ENCODE peak calls at places on chromosomes 13 and 19, in seven cellular contexts. D is HepG2, L is HCT116, O is SK-N-SH, G is H1, W is K562, T is GM12878. Z is an unnamed sample.

GRCh38 chr13:32362574-32362973 is 47.3 kb downstream of the BRCA2 start:
- DNase-seq in D (no peak), L (no peak), O (no peak), G (no peak), W (no peak), T (no peak), Z (no peak)

GRCh38 chr19:18274303-18274775 is at the start of gene IQCN:
- DNase-seq in D (peak), L (no peak), O (no peak), G (no peak), W (no peak), T (no peak), Z (no peak)

GRCh38 chr19:16208064-16208759 is 10.5 kb downstream of the AP1M1 start:
- DNase-seq in D (no peak), L (no peak), O (no peak), G (no peak), W (no peak), T (no peak), Z (no peak)

GRCh38 chr13:50701469-50701868 is 142.0 kb downstream of the DLEU7 start:
- DNase-seq in D (no peak), L (no peak), O (no peak), G (no peak), W (no peak), T (no peak), Z (no peak)

GRCh38 chr19:55112781-55113569 is 4.5 kb downstream of the PPP1R12C start:
- DNase-seq in D (no peak), L (no peak), O (peak), G (no peak), W (no peak), T (no peak), Z (no peak)

GRCh38 chr19:12913011-12913561 is 6.0 kb downstream of the SYCE2 start:
- DNase-seq in D (peak), L (no peak), O (peak), G (peak), W (peak), T (no peak), Z (peak)

GRCh38 chr13:112842343-112842856 is 126.6 kb upstream of the MCF2L start:
- DNase-seq in D (no peak), L (no peak), O (no peak), G (no peak), W (no peak), T (no peak), Z (no peak)

GRCh38 chr13:66940113-66940512 is 290.0 kb downstream of the PCDH9 start:
- DNase-seq in D (no peak), L (no peak), O (no peak), G (no peak), W (no peak), T (no peak), Z (no peak)

GRCh38 chr13:73200432-73200831 is 141.6 kb downstream of the KLF5 start:
- DNase-seq in D (no peak), L (no peak), O (no peak), G (no peak), W (no peak), T (no peak), Z (no peak)

GRCh38 chr19:41837981-41838708 is 6.3 kb downstream of the LYPD4 start:
- DNase-seq in D (no peak), L (no peak), O (no peak), G (no peak), W (peak), T (no peak), Z (no peak)

GRCh38 chr13:102793583-102794355 is 5.0 kb downstream of the POGLUT2 start:
- DNase-seq in D (no peak), L (no peak), O (no peak), G (no peak), W (no peak), T (no peak), Z (no peak)

GRCh38 chr19:18519962-18520847 is 1.7 kb downstream of the ELL start:
- DNase-seq in D (peak), L (peak), O (peak), G (peak), W (no peak), T (no peak), Z (no peak)

GRCh38 chr19:2863818-2864217 is 3.3 kb upstream of the ZNF556 start:
- DNase-seq in D (no peak), L (no peak), O (no peak), G (no peak), W (no peak), T (no peak), Z (peak)

GRCh38 chr19:4606921-4607678 is 32.2 kb upstream of the TNFAIP8L1 start:
- DNase-seq in D (no peak), L (no peak), O (peak), G (peak), W (peak), T (no peak), Z (no peak)

GRCh38 chr19:45428385-45429231 is 4.9 kb upstream of the ERCC1 start:
- DNase-seq in D (no peak), L (no peak), O (peak), G (peak), W (peak), T (no peak), Z (no peak)
- TF ChIP-seq JUND in D (no peak), L (no peak), O (no peak), G (no peak), W (no peak), T (no peak), Z (no peak)

GRCh38 chr19:49327878-49328544 is 3.0 kb upstream of the SLC6A16 start:
- DNase-seq in D (peak), L (peak), O (no peak), G (no peak), W (peak), T (no peak), Z (no peak)
- TF ChIP-seq JUND in D (no peak), L (no peak), O (no peak), G (no peak), W (peak), T (no peak), Z (no peak)

GRCh38 chr13:27403252-27403678 is 21.2 kb upstream of the GTF3A start:
- DNase-seq in D (no peak), L (no peak), O (no peak), G (no peak), W (no peak), T (no peak), Z (no peak)
- TF ChIP-seq JUND in D (no peak), L (no peak), O (no peak), G (no peak), W (no peak), T (no peak), Z (no peak)

GRCh38 chr13:71148391-71148790 is 718.6 kb downstream of the DACH1 start:
- DNase-seq in D (no peak), L (no peak), O (no peak), G (no peak), W (no peak), T (no peak), Z (no peak)

GRCh38 chr13:71144883-71145282 is 722.1 kb downstream of the DACH1 start:
- DNase-seq in D (no peak), L (no peak), O (no peak), G (no peak), W (no peak), T (no peak), Z (no peak)

DNA sequence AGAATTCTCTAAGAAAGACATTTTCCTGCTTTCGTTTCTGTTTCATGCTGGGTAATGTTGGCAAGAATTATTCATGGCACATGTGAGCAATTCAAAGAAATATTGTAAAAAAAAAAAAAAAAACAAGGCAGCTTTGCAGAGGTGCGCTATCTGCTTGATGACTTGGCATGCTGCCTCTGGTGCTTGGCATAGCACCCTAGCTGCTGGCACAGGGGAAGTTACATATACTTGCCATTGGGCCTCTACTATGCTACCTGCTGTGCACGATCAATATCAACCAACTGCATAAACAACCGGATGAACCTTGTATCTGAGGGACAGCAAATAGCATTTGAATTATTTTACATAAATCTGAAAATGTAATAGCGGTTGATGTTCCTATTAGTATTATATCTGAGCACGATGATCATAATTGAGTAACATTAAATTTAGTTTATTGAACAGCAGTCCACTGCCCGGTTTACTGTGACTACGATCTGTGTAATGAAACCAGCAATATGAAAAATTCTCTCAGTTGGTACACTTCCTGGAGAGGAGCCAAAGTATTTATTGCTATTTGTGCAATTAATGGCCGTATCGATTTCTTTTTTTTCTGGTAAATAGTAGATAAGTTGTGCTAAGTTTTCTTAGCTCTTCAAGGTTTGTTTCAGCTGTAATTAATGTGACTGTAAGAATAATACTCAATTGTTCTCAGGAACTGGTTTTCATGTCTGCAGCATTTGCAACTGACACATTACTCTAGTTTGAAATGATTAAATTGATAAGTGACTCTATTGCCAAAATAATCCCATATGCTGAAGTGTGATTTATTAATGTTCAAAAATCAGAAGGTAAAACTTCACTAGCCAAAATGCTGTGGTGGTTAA is 717.3 kb downstream of the DACH1 start:
- DNase-seq in D (no peak), L (no peak), O (no peak), G (no peak), W (no peak), T (no peak), Z (no peak)
- TF ChIP-seq JUND in D (no peak), L (no peak), O (no peak), G (no peak), W (no peak), T (no peak), Z (no peak)

GRCh38 chr19:46731007-46731501 is 14.1 kb upstream of the PRKD2 start:
- DNase-seq in D (no peak), L (no peak), O (no peak), G (no peak), W (peak), T (no peak), Z (peak)
- TF ChIP-seq JUND in D (no peak), L (no peak), O (no peak), G (no peak), W (peak), T (no peak), Z (no peak)

DNA sequence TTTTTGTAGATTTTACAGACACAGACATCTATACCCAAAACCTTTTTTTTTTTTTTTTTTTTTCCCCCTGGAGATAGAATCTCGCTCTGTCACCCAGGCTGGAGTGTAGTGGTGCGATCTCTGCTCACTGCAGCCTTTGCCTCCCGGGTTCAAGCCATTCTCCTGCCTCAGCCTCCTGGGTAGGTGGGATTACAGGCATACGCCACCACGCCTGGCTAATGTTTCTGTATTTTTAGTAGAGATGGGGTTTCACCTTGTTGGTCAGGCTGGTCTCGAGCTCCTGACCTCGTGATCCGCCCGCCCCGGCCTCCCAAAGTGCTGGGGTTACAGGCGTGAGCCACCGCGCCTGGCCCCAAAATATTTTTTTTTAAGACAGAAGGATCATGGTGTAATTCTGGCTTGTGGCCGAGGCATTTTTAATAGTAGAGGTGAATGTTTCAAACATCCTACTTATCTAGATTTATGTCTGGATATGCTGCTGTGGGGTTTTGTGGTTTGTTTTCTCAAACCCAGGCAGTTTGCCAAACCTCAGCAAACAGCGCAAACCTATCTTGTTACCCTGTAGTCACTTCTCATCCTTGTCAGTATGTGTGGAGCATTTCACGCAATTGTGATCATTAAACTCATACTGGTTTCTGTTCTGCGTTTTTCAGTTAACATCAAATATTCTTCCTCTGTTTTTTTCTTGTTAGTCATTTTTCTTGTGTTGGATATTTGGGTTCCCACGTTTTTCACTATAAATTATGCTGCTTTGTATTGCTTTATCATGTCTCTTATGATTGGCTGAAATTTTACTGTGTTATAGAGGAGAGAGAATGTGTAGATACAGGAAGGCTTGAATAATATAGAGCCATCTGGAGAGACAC is 36.2 kb upstream of the GARRE1 start:
- DNase-seq in D (no peak), L (no peak), O (peak), G (no peak), W (peak), T (peak), Z (no peak)
- TF ChIP-seq JUND in D (no peak), L (no peak), O (peak), G (no peak), W (peak), T (no peak), Z (no peak)